ENCODE peak calls at places on chromosomes 2 and 18, in ten cellular contexts. One of them, this sample, is unnamed.

GRCh38 chr2:158553257-158553656 is 96.5 kb downstream of the PKP4 start:
- DNase-seq in AG09309: no peak
- DNase-seq in psoas muscle: no peak
- DNase-seq in body of pancreas: no peak
- DNase-seq in cerebellar nuclear complex: no peak
- DNase-seq in amygdala: no peak
- DNase-seq in T-helper 9 cell: no peak
- DNase-seq in activated gamma-delta T cell treated with Interleukin-2 at 50 U/mL for 16 hours: no peak
- DNase-seq in mesothelial cell of epicardium: no peak
- DNase-seq in T-cell: no peak
- DNase-seq in this sample: no peak

GRCh38 chr2:230732914-230733401 is 20.3 kb downstream of the CAB39 start:
- DNase-seq in AG09309: no peak
- DNase-seq in psoas muscle: no peak
- DNase-seq in body of pancreas: no peak
- DNase-seq in cerebellar nuclear complex: no peak
- DNase-seq in amygdala: no peak
- DNase-seq in T-helper 9 cell: no peak
- DNase-seq in activated gamma-delta T cell treated with Interleukin-2 at 50 U/mL for 16 hours: no peak
- DNase-seq in mesothelial cell of epicardium: no peak
- DNase-seq in T-cell: no peak
- DNase-seq in this sample: no peak

GRCh38 chr18:34709104-34709503 is 994 bp upstream of the DTNA start:
- DNase-seq in AG09309: peak; percentile 72
- DNase-seq in psoas muscle: peak; percentile 27
- DNase-seq in body of pancreas: no peak
- DNase-seq in cerebellar nuclear complex: no peak
- DNase-seq in amygdala: no peak
- DNase-seq in T-helper 9 cell: no peak
- DNase-seq in activated gamma-delta T cell treated with Interleukin-2 at 50 U/mL for 16 hours: no peak
- DNase-seq in mesothelial cell of epicardium: no peak
- DNase-seq in T-cell: no peak
- DNase-seq in this sample: peak; percentile 95

GRCh38 chr2:236107971-236108625 is 60.1 kb downstream of the GBX2 start:
- DNase-seq in AG09309: no peak
- DNase-seq in psoas muscle: no peak
- DNase-seq in body of pancreas: no peak
- DNase-seq in cerebellar nuclear complex: no peak
- DNase-seq in amygdala: no peak
- DNase-seq in T-helper 9 cell: no peak
- DNase-seq in activated gamma-delta T cell treated with Interleukin-2 at 50 U/mL for 16 hours: no peak
- DNase-seq in mesothelial cell of epicardium: no peak
- DNase-seq in T-cell: no peak
- DNase-seq in this sample: no peak

GRCh38 chr2:135641156-135642068 is 100.2 kb upstream of the UBXN4 start:
- DNase-seq in AG09309: no peak
- DNase-seq in psoas muscle: no peak
- DNase-seq in body of pancreas: no peak
- DNase-seq in cerebellar nuclear complex: no peak
- DNase-seq in amygdala: no peak
- DNase-seq in T-helper 9 cell: no peak
- DNase-seq in activated gamma-delta T cell treated with Interleukin-2 at 50 U/mL for 16 hours: no peak
- DNase-seq in mesothelial cell of epicardium: no peak
- DNase-seq in T-cell: no peak
- DNase-seq in this sample: no peak

GRCh38 chr2:160405077-160405865 is 88.3 kb downstream of the RBMS1 start:
- DNase-seq in AG09309: no peak
- DNase-seq in psoas muscle: no peak
- DNase-seq in body of pancreas: no peak
- DNase-seq in cerebellar nuclear complex: no peak
- DNase-seq in amygdala: no peak
- DNase-seq in T-helper 9 cell: no peak
- DNase-seq in activated gamma-delta T cell treated with Interleukin-2 at 50 U/mL for 16 hours: no peak
- DNase-seq in mesothelial cell of epicardium: no peak
- DNase-seq in T-cell: no peak
- DNase-seq in this sample: no peak

GRCh38 chr2:88016948-88017779 is 817 bp upstream of the RNU2-63P start:
- DNase-seq in AG09309: no peak
- DNase-seq in psoas muscle: peak; percentile 21
- DNase-seq in body of pancreas: peak; percentile 71
- DNase-seq in cerebellar nuclear complex: no peak
- DNase-seq in amygdala: peak; percentile 54
- DNase-seq in T-helper 9 cell: no peak
- DNase-seq in activated gamma-delta T cell treated with Interleukin-2 at 50 U/mL for 16 hours: no peak
- DNase-seq in mesothelial cell of epicardium: no peak
- DNase-seq in T-cell: no peak
- DNase-seq in this sample: no peak

GRCh38 chr18:2139676-2140075 is 431.6 kb downstream of the METTL4 start:
- DNase-seq in AG09309: peak; percentile 0
- DNase-seq in psoas muscle: no peak
- DNase-seq in body of pancreas: no peak
- DNase-seq in cerebellar nuclear complex: no peak
- DNase-seq in amygdala: no peak
- DNase-seq in T-helper 9 cell: no peak
- DNase-seq in activated gamma-delta T cell treated with Interleukin-2 at 50 U/mL for 16 hours: no peak
- DNase-seq in mesothelial cell of epicardium: no peak
- DNase-seq in T-cell: no peak
- DNase-seq in this sample: peak; percentile 53

This sample was measured in fibroblast of villous mesenchyme.